ENCODE peak calls at places on chromosomes 7 and 10, in nine cellular contexts. Z is GM23338, J is mammary epithelial cell, O is hepatocyte, W is IMR-90, T is PC-3, B is A549, R is PC-9, E is Karpas-422. L is an unnamed sample.

GRCh38 chr7:96855691-96856090 is 146.0 kb upstream of the SEM1 start:
- DNase-seq in Z (no peak), J (no peak), O (no peak), W (no peak), T (no peak), B (no peak), R (no peak), E (no peak), L (no peak)

GRCh38 chr10:132319853-132320669 is 11.9 kb upstream of the LRRC27 start:
- DNase-seq in Z (no peak), J (peak; percentile 74), O (peak; percentile 62), W (peak; percentile 92), T (peak; percentile 81), B (peak; percentile 97), R (peak; percentile 39), E (no peak), L (no peak)

GRCh38 chr7:47149971-47150370 is 431.9 kb downstream of the TNS3 start:
- DNase-seq in Z (no peak), J (no peak), O (no peak), W (no peak), T (no peak), B (no peak), R (no peak), E (no peak), L (no peak)

GRCh38 chr7:3271298-3271697 is 29.8 kb upstream of the SDK1 start:
- DNase-seq in Z (no peak), J (no peak), O (no peak), W (no peak), T (no peak), B (no peak), R (no peak), E (no peak), L (no peak)

GRCh38 chr10:27242951-27243551 is 2.5 kb upstream of the ACBD5 start:
- DNase-seq in Z (peak; percentile 59), J (peak; percentile 76), O (peak; percentile 78), W (peak; percentile 82), T (peak; percentile 53), B (peak; percentile 30), R (peak; percentile 24), E (peak; percentile 93), L (peak; percentile 82)

GRCh38 chr10:16891375-16892313 is 74.4 kb upstream of the RSU1 start:
- DNase-seq in Z (peak; percentile 86), J (peak; percentile 95), O (peak; percentile 52), W (peak; percentile 82), T (peak; percentile 77), B (no peak), R (peak; percentile 35), E (peak; percentile 52), L (no peak)

GRCh38 chr7:106792233-106792926 is 72.7 kb upstream of the PIK3CG start:
- DNase-seq in Z (no peak), J (no peak), O (no peak), W (no peak), T (no peak), B (no peak), R (no peak), E (no peak), L (no peak)

GRCh38 chr7:102918865-102919264 is 6.1 kb downstream of the LRRC17 start:
- DNase-seq in Z (no peak), J (no peak), O (no peak), W (no peak), T (no peak), B (no peak), R (no peak), E (no peak), L (no peak)

GRCh38 chr10:133358162-133358919 is 522 bp upstream of the FUOM start:
- DNase-seq in Z (peak; percentile 60), J (no peak), O (no peak), W (no peak), T (no peak), B (no peak), R (no peak), E (no peak), L (no peak)

GRCh38 chr7:2523461-2523905 is 3.9 kb downstream of the LFNG start:
- DNase-seq in Z (peak; percentile 77), J (peak; percentile 81), O (no peak), W (no peak), T (peak; percentile 35), B (no peak), R (peak; percentile 88), E (no peak), L (no peak)

GRCh38 chr10:2121944-2122343 is 384.6 kb upstream of the ADARB2 start:
- DNase-seq in Z (no peak), J (no peak), O (no peak), W (no peak), T (no peak), B (no peak), R (no peak), E (no peak), L (no peak)

GRCh38 chr7:20329389-20330175 is 1.1 kb upstream of the ITGB8 start:
- DNase-seq in Z (peak; percentile 90), J (peak; percentile 94), O (peak; percentile 86), W (peak; percentile 71), T (peak; percentile 90), B (peak; percentile 81), R (peak; percentile 85), E (peak; percentile 50), L (peak; percentile 93)

GRCh38 chr10:75108684-75109458 is 2.6 kb upstream of the SAMD8 start:
- DNase-seq in Z (peak; percentile 82), J (no peak), O (peak; percentile 58), W (no peak), T (peak; percentile 86), B (peak; percentile 89), R (peak; percentile 48), E (no peak), L (no peak)
- H3K4me2 ChIP-seq in Z (no peak overlapping the region), J (peak overlapping the region; percentile 40), O (no peak overlapping the region), W (no peak overlapping the region), T (no peak overlapping the region), B (peak overlapping the region; percentile 2), R (no peak overlapping the region), E (no peak overlapping the region), L (no peak overlapping the region)

DNA sequence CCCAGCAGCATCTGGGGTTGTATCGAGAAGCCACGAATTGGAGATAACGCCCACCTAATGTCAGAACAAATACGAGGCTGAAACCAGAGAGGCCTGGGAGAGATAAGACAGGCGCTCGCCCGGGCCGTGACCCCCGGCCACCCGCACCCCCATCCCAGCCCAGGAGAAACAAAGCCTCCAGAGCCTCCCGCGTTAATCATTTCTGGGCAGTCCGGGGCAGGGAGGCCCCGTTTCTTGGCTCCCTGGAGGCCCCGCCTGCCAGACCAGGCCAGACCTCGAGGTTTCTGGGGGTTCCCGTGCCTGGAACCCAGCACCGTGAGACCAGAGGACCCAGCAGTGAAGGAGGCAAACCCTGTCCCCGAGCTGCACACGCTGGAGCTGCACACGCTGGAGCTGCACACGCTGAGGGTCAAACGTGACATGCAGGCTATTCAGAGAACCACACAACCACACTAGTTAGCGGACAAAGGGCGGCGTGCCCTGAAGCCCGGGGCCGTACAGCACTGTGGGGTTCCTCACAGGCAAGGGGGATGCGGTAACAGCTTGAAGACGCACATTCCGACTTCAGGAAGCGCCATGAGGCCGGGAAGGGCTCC is 53.4 kb downstream of the FOXL3 start:
- DNase-seq in Z (no peak), J (no peak), O (peak; percentile 79), W (no peak), T (no peak), B (no peak), R (no peak), E (no peak), L (no peak)
- H3K27ac ChIP-seq in Z (no peak overlapping the region), J (no peak overlapping the region), O (peak overlapping the region; percentile 98), W (no peak overlapping the region), T (no peak overlapping the region), B (no peak overlapping the region), R (no peak overlapping the region), E (no peak overlapping the region), L (no peak overlapping the region)

GRCh38 chr7:84492565-84493034 is 298.0 kb upstream of the SEMA3A start:
- DNase-seq in Z (no peak), J (no peak), O (no peak), W (no peak), T (no peak), B (no peak), R (no peak), E (no peak), L (no peak)

GRCh38 chr7:84492128-84492527 is 297.5 kb upstream of the SEMA3A start:
- DNase-seq in Z (no peak), J (no peak), O (no peak), W (no peak), T (no peak), B (no peak), R (no peak), E (no peak), L (no peak)

GRCh38 chr7:84490661-84491060 is 296.1 kb upstream of the SEMA3A start:
- DNase-seq in Z (peak; percentile 22), J (no peak), O (peak; percentile 11), W (no peak), T (no peak), B (no peak), R (no peak), E (no peak), L (no peak)
- H3K4me3 ChIP-seq in Z (no peak overlapping the region), J (no peak overlapping the region), O (no peak overlapping the region), W (no peak overlapping the region), T (no peak overlapping the region), B (no peak overlapping the region), R (no peak overlapping the region), E (no peak overlapping the region), L (no peak overlapping the region)

GRCh38 chr10:76881477-76882220 is 756.0 kb downstream of the KCNMA1 start:
- DNase-seq in Z (no peak), J (peak; percentile 9), O (no peak), W (peak; percentile 56), T (no peak), B (no peak), R (no peak), E (no peak), L (peak; percentile 35)

GRCh38 chr10:76880931-76881330 is 756.7 kb downstream of the KCNMA1 start:
- DNase-seq in Z (no peak), J (no peak), O (no peak), W (no peak), T (no peak), B (no peak), R (no peak), E (no peak), L (no peak)

GRCh38 chr10:76878514-76878913 is 759.1 kb downstream of the KCNMA1 start:
- DNase-seq in Z (no peak), J (no peak), O (no peak), W (no peak), T (no peak), B (no peak), R (no peak), E (no peak), L (no peak)

GRCh38 chr10:76882245-76882644 is 755.4 kb downstream of the KCNMA1 start:
- DNase-seq in Z (no peak), J (no peak), O (no peak), W (no peak), T (no peak), B (no peak), R (no peak), E (no peak), L (peak; percentile 39)

DNA sequence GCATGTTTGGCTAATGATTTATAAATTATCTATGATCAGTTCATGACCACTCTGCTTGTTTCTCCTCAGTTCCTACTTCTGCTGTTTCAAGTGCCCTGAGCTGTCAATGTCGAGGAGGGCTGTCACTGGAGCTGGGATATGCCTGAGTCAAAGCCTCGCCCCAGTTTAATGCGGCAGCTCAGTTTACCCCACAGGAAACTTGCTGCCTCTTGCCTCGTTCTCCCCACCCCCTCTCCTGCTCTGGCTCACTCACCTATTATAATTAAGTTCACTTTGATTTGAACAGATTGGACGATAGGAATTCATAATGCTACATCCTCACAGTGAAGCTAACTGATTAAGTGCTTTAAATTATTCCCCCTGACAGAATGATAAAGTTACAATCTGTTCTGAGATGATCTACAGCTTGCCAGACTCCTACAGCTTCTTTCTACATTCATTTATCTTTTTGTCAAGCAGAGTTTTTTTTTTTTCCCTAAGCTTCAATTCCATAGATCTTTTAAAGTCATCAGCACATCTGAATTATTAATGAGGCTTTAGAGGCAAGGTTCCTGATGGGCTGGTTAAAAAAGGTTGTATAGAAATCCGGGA is 758.4 kb downstream of the KCNMA1 start:
- DNase-seq in Z (no peak), J (no peak), O (no peak), W (no peak), T (no peak), B (no peak), R (no peak), E (no peak), L (no peak)
- H3K4me2 ChIP-seq in Z (no peak overlapping the region), J (no peak overlapping the region), O (no peak overlapping the region), W (no peak overlapping the region), T (no peak overlapping the region), B (no peak overlapping the region), R (no peak overlapping the region), E (no peak overlapping the region), L (no peak overlapping the region)